ENCODE peak calls at places on chromosomes 7 and 10, in ten cellular contexts. L, K, X, H, J, G, D, M, C and S are unnamed samples. For H3K9me3 and H3K4me1, the result is how much of the 10 kb centered on the place peaks cover.

GRCh38 chr7:80018941-80019808 is 115.5 kb upstream of the GNAI1 start:
- DNase-seq in K (peak), C (peak), J (no peak), H (peak), M (peak), D (peak), L (no peak), X (peak), G (peak), S (peak)

GRCh38 chr7:89623018-89623672 is 531.1 kb upstream of the STEAP1 start:
- DNase-seq in J (no peak), D (no peak), X (no peak), H (peak), G (no peak), C (peak), M (peak), K (peak), L (no peak), S (peak)

GRCh38 chr7:129721139-129721538 is 109.6 kb downstream of the NRF1 start:
- DNase-seq in X (no peak), L (no peak), D (no peak), C (no peak), K (no peak), H (no peak), G (no peak), M (no peak), J (no peak), S (no peak)

GRCh38 chr10:15169555-15170407 is 1.3 kb upstream of the NMT2 start:
- DNase-seq in L (no peak), G (no peak), C (peak), X (no peak), M (no peak), K (peak), J (no peak), D (no peak), H (peak), S (no peak)

GRCh38 chr7:134660961-134661376 is 14.3 kb downstream of the BPGM start:
- DNase-seq in G (no peak), J (no peak), K (no peak), C (no peak), H (no peak), D (no peak), X (no peak), L (no peak), M (no peak), S (no peak)

GRCh38 chr10:129604333-129605032 is 137.4 kb downstream of the MGMT start:
- DNase-seq in H (no peak), K (no peak), G (no peak), C (no peak), L (no peak), D (no peak), M (peak), X (no peak), J (no peak), S (no peak)

GRCh38 chr10:132634241-132634946 is 96.8 kb downstream of the INPP5A start:
- DNase-seq in H (no peak), M (peak), D (peak), G (no peak), C (peak), X (no peak), J (peak), K (peak), L (no peak), S (no peak)

GRCh38 chr7:31893365-31893764 is 176.8 kb downstream of the PDE1C start:
- DNase-seq in K (no peak), C (no peak), H (no peak), G (no peak), X (no peak), L (no peak), D (no peak), J (no peak), M (no peak), S (no peak)

DNA sequence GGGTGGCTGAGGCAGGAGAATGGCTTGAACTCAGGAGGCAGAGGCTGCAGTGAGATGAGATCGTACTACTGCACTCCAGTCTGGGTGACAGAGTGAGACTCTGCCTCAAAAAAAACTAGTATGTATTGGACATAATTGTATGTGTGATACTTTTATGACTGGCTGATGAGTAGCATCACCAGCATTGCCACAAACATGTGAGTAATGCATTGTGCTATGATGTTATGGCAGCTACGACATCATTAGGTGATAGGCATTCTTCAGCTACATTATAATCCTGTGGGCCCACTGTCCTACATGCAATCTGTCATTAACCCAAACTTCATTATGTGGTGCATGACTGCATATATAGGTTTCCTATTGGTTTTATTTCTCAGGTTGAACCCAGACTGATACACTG is 352.4 kb downstream of the GALNT17 start:
- DNase-seq in H (no peak), M (no peak), L (no peak), X (no peak), K (no peak), D (no peak), G (no peak), C (no peak), J (no peak), S (no peak)
- H3K9me3 ChIP-seq in H (under half), M (under half), L (under half), X (under half), K (under half), D (under half), G (under half), C (under half), J (under half), S (under half)

GRCh38 chr7:100888988-100889760 is at the start of gene UFSP1:
- DNase-seq in X (no peak), G (no peak), D (no peak), H (peak), C (no peak), K (no peak), J (no peak), M (peak), L (no peak), S (no peak)
- H3K4me1 ChIP-seq in X (under half), G (under half), D (under half), H (under half), C (under half), K (under half), J (under half), M (under half), L (under half), S (under half)

GRCh38 chr10:95415631-95416031 is 124.8 kb upstream of the PDLIM1 start:
- DNase-seq in J (no peak), K (no peak), D (no peak), H (no peak), L (no peak), C (peak), X (no peak), G (no peak), M (no peak), S (no peak)
- H3K4me3 ChIP-seq in J (no peak), K (no peak), D (no peak), H (no peak), L (no peak), C (no peak), X (no peak), G (no peak), M (no peak), S (no peak)

GRCh38 chr7:255038-255435 is 34.9 kb upstream of the FOXL3 start:
- DNase-seq in K (no peak), C (no peak), M (no peak), G (peak), L (no peak), X (no peak), J (no peak), H (no peak), D (no peak), S (no peak)

GRCh38 chr7:256981-257646 is 32.9 kb upstream of the FOXL3 start:
- DNase-seq in C (no peak), G (peak), D (no peak), J (peak), H (no peak), K (no peak), X (no peak), M (no peak), L (no peak), S (no peak)

GRCh38 chr7:254337-255037 is 35.5 kb upstream of the FOXL3 start:
- DNase-seq in C (no peak), D (no peak), G (peak), L (no peak), K (no peak), H (no peak), M (no peak), J (no peak), X (no peak), S (no peak)

GRCh38 chr7:256461-256940 is 33.5 kb upstream of the FOXL3 start:
- DNase-seq in X (no peak), H (no peak), G (peak), M (no peak), D (no peak), K (no peak), L (no peak), J (peak), C (no peak), S (no peak)

GRCh38 chr7:255721-256361 is 34.1 kb upstream of the FOXL3 start:
- DNase-seq in D (no peak), X (no peak), C (no peak), K (no peak), L (no peak), J (no peak), G (peak), H (no peak), M (no peak), S (no peak)
- H3K9me3 ChIP-seq in D (under half), X (under half), C (under half), K (under half), L (under half), J (under half), G (under half), H (under half), M (under half), S (under half)

GRCh38 chr10:106226123-106226522 is 938.4 kb downstream of the SORCS1 start:
- DNase-seq in K (no peak), J (no peak), M (no peak), X (no peak), D (no peak), C (no peak), H (no peak), L (no peak), G (no peak), S (no peak)
- H3K4me1 ChIP-seq in K (under half), J (under half), M (under half), X (under half), D (under half), C (under half), H (under half), L (under half), G (under half), S (under half)

GRCh38 chr7:117332031-117332430 is 9.2 kb upstream of the WNT2 start:
- DNase-seq in D (no peak), X (no peak), M (no peak), L (no peak), G (no peak), J (no peak), C (no peak), K (no peak), H (no peak), S (no peak)

GRCh38 chr7:117338020-117338419 is 15.2 kb upstream of the WNT2 start:
- DNase-seq in C (no peak), H (no peak), L (no peak), J (no peak), X (no peak), K (no peak), G (no peak), D (no peak), M (no peak), S (no peak)

DNA sequence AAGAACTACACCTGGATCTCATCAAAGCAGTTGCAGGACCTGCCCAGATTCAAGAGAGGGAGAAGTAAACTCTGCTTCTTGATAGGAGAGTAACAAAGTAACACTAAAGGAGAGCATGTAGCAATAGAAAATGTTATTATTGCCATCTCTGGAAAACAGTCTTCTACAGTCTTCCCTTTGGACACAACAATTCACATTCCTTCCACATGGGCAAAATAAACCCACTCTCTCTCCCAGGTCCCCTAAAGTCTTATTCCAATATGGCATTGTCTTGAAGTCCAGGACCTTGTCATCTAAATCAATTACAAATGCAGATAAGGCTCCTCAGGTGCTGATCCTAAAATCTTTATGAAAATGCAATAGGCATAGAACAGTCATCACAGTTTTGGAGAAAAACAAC is 10.3 kb upstream of the WNT2 start:
- DNase-seq in H (no peak), G (no peak), L (no peak), D (no peak), M (no peak), C (no peak), J (no peak), X (no peak), K (no peak), S (no peak)
- H3K4me3 ChIP-seq in H (no peak), G (no peak), L (no peak), D (no peak), M (no peak), C (no peak), J (no peak), X (no peak), K (no peak), S (no peak)